ENCODE peak calls at places on chromosomes 2 and 18, in four cellular contexts. One of them, this sample, is unnamed.
A peak's percentile ranks its signal among the peaks of the same experiment; 100 is the strongest.

GRCh38 chr2:190340369-190340768 is 3.0 kb upstream of the INPP1 start:
- DNase-seq in epithelial cell of esophagus: peak; percentile 54
- DNase-seq in C1 segment of cervical spinal cord: no peak
- DNase-seq in activated naive CD4-positive, alpha-beta T cell treated with anti-CD3 and anti-CD28 coated beads, Interleukin-2, amount 50 U/mL, for 16 hours: no peak
- DNase-seq in this sample: peak; percentile 53

GRCh38 chr2:96205888-96206287 is 2.7 kb downstream of the STARD7 start:
- DNase-seq in epithelial cell of esophagus: peak; percentile 64
- DNase-seq in C1 segment of cervical spinal cord: no peak
- DNase-seq in activated naive CD4-positive, alpha-beta T cell treated with anti-CD3 and anti-CD28 coated beads, Interleukin-2, amount 50 U/mL, for 16 hours: no peak
- DNase-seq in this sample: peak; percentile 84

GRCh38 chr2:207334631-207335371 is 169.1 kb upstream of the KLF7 start:
- DNase-seq in epithelial cell of esophagus: peak; percentile 99
- DNase-seq in C1 segment of cervical spinal cord: peak; percentile 38
- DNase-seq in activated naive CD4-positive, alpha-beta T cell treated with anti-CD3 and anti-CD28 coated beads, Interleukin-2, amount 50 U/mL, for 16 hours: no peak
- DNase-seq in this sample: peak; percentile 99

GRCh38 chr18:42446195-42446594 is 491.2 kb downstream of the PIK3C3 start:
- DNase-seq in epithelial cell of esophagus: no peak
- DNase-seq in C1 segment of cervical spinal cord: no peak
- DNase-seq in activated naive CD4-positive, alpha-beta T cell treated with anti-CD3 and anti-CD28 coated beads, Interleukin-2, amount 50 U/mL, for 16 hours: no peak
- DNase-seq in this sample: no peak

GRCh38 chr2:152827944-152828343 is 109.5 kb downstream of the ARL6IP6 start:
- DNase-seq in epithelial cell of esophagus: no peak
- DNase-seq in C1 segment of cervical spinal cord: no peak
- DNase-seq in activated naive CD4-positive, alpha-beta T cell treated with anti-CD3 and anti-CD28 coated beads, Interleukin-2, amount 50 U/mL, for 16 hours: no peak
- DNase-seq in this sample: no peak

GRCh38 chr2:16008856-16009255 is 68.5 kb downstream of the MYCN start:
- DNase-seq in epithelial cell of esophagus: no peak
- DNase-seq in C1 segment of cervical spinal cord: no peak
- DNase-seq in activated naive CD4-positive, alpha-beta T cell treated with anti-CD3 and anti-CD28 coated beads, Interleukin-2, amount 50 U/mL, for 16 hours: no peak
- DNase-seq in this sample: no peak

GRCh38 chr2:10863837-10864236 is 47.9 kb upstream of the KCNF1 start:
- DNase-seq in epithelial cell of esophagus: no peak
- DNase-seq in C1 segment of cervical spinal cord: no peak
- DNase-seq in activated naive CD4-positive, alpha-beta T cell treated with anti-CD3 and anti-CD28 coated beads, Interleukin-2, amount 50 U/mL, for 16 hours: no peak
- DNase-seq in this sample: no peak

GRCh38 chr2:23925702-23926288 is 1.1 kb downstream of the ATAD2B start:
- DNase-seq in epithelial cell of esophagus: peak; percentile 65
- DNase-seq in C1 segment of cervical spinal cord: peak; percentile 45
- DNase-seq in activated naive CD4-positive, alpha-beta T cell treated with anti-CD3 and anti-CD28 coated beads, Interleukin-2, amount 50 U/mL, for 16 hours: peak; percentile 46
- DNase-seq in this sample: peak; percentile 68

GRCh38 chr2:158297606-158298005 is 158.9 kb downstream of the CCDC148 start:
- DNase-seq in epithelial cell of esophagus: peak; percentile 82
- DNase-seq in C1 segment of cervical spinal cord: no peak
- DNase-seq in activated naive CD4-positive, alpha-beta T cell treated with anti-CD3 and anti-CD28 coated beads, Interleukin-2, amount 50 U/mL, for 16 hours: no peak
- DNase-seq in this sample: peak; percentile 80

GRCh38 chr2:206378835-206379234 is 64.5 kb upstream of the ADAM23 start:
- DNase-seq in epithelial cell of esophagus: no peak
- DNase-seq in C1 segment of cervical spinal cord: no peak
- DNase-seq in activated naive CD4-positive, alpha-beta T cell treated with anti-CD3 and anti-CD28 coated beads, Interleukin-2, amount 50 U/mL, for 16 hours: no peak
- DNase-seq in this sample: no peak

GRCh38 chr2:174596994-174597346 is 634 bp downstream of the WIPF1 start:
- DNase-seq in epithelial cell of esophagus: no peak
- DNase-seq in C1 segment of cervical spinal cord: no peak
- DNase-seq in activated naive CD4-positive, alpha-beta T cell treated with anti-CD3 and anti-CD28 coated beads, Interleukin-2, amount 50 U/mL, for 16 hours: no peak
- DNase-seq in this sample: no peak

GRCh38 chr2:84856785-84857184 is 24.1 kb downstream of the TRABD2A start:
- DNase-seq in epithelial cell of esophagus: no peak
- DNase-seq in C1 segment of cervical spinal cord: no peak
- DNase-seq in activated naive CD4-positive, alpha-beta T cell treated with anti-CD3 and anti-CD28 coated beads, Interleukin-2, amount 50 U/mL, for 16 hours: peak; percentile 42
- DNase-seq in this sample: no peak

GRCh38 chr2:174158003-174158402 is 90.3 kb downstream of the OLA1 start:
- DNase-seq in epithelial cell of esophagus: peak; percentile 63
- DNase-seq in C1 segment of cervical spinal cord: no peak
- DNase-seq in activated naive CD4-positive, alpha-beta T cell treated with anti-CD3 and anti-CD28 coated beads, Interleukin-2, amount 50 U/mL, for 16 hours: peak; percentile 16
- DNase-seq in this sample: peak; percentile 49

GRCh38 chr2:138223321-138223720 is 259.0 kb downstream of the HNMT start:
- DNase-seq in epithelial cell of esophagus: peak; percentile 89
- DNase-seq in C1 segment of cervical spinal cord: no peak
- DNase-seq in activated naive CD4-positive, alpha-beta T cell treated with anti-CD3 and anti-CD28 coated beads, Interleukin-2, amount 50 U/mL, for 16 hours: no peak
- DNase-seq in this sample: peak; percentile 64

GRCh38 chr2:235940330-235940729 is 227.9 kb downstream of the GBX2 start:
- DNase-seq in epithelial cell of esophagus: peak; percentile 27
- DNase-seq in C1 segment of cervical spinal cord: peak; percentile 47
- DNase-seq in activated naive CD4-positive, alpha-beta T cell treated with anti-CD3 and anti-CD28 coated beads, Interleukin-2, amount 50 U/mL, for 16 hours: no peak
- DNase-seq in this sample: no peak

GRCh38 chr2:128585706-128586105 is 267.0 kb upstream of the HS6ST1 start:
- DNase-seq in epithelial cell of esophagus: peak; percentile 76
- DNase-seq in C1 segment of cervical spinal cord: no peak
- DNase-seq in activated naive CD4-positive, alpha-beta T cell treated with anti-CD3 and anti-CD28 coated beads, Interleukin-2, amount 50 U/mL, for 16 hours: no peak
- DNase-seq in this sample: peak; percentile 99

GRCh38 chr2:233982421-233983121 is 65.4 kb downstream of the TRPM8 start:
- DNase-seq in epithelial cell of esophagus: peak; percentile 90
- DNase-seq in C1 segment of cervical spinal cord: no peak
- DNase-seq in activated naive CD4-positive, alpha-beta T cell treated with anti-CD3 and anti-CD28 coated beads, Interleukin-2, amount 50 U/mL, for 16 hours: no peak
- DNase-seq in this sample: peak; percentile 94

GRCh38 chr2:237922641-237923361 is 44.0 kb upstream of the UBE2F start:
- DNase-seq in epithelial cell of esophagus: peak; percentile 78
- DNase-seq in C1 segment of cervical spinal cord: no peak
- DNase-seq in activated naive CD4-positive, alpha-beta T cell treated with anti-CD3 and anti-CD28 coated beads, Interleukin-2, amount 50 U/mL, for 16 hours: peak; percentile 47
- DNase-seq in this sample: peak; percentile 80

GRCh38 chr2:229408356-229408755 is 137.3 kb upstream of the PID1 start:
- DNase-seq in epithelial cell of esophagus: peak; percentile 98
- DNase-seq in C1 segment of cervical spinal cord: no peak
- DNase-seq in activated naive CD4-positive, alpha-beta T cell treated with anti-CD3 and anti-CD28 coated beads, Interleukin-2, amount 50 U/mL, for 16 hours: no peak
- DNase-seq in this sample: peak; percentile 99

GRCh38 chr2:215888680-215889079 is 124.7 kb downstream of the MREG start:
- DNase-seq in epithelial cell of esophagus: no peak
- DNase-seq in C1 segment of cervical spinal cord: no peak
- DNase-seq in activated naive CD4-positive, alpha-beta T cell treated with anti-CD3 and anti-CD28 coated beads, Interleukin-2, amount 50 U/mL, for 16 hours: no peak
- DNase-seq in this sample: no peak

GRCh38 chr2:191178806-191179514 is 28.2 kb upstream of the STAT4 start:
- DNase-seq in epithelial cell of esophagus: peak; percentile 99
- DNase-seq in C1 segment of cervical spinal cord: no peak
- DNase-seq in activated naive CD4-positive, alpha-beta T cell treated with anti-CD3 and anti-CD28 coated beads, Interleukin-2, amount 50 U/mL, for 16 hours: no peak
- DNase-seq in this sample: peak; percentile 47

GRCh38 chr2:208653383-208653782 is 246.8 kb downstream of the PTH2R start:
- DNase-seq in epithelial cell of esophagus: no peak
- DNase-seq in C1 segment of cervical spinal cord: no peak
- DNase-seq in activated naive CD4-positive, alpha-beta T cell treated with anti-CD3 and anti-CD28 coated beads, Interleukin-2, amount 50 U/mL, for 16 hours: no peak
- DNase-seq in this sample: no peak